ENCODE peak calls at places on chromosomes 6 and 20, in eight cellular contexts. One of them, this sample, is unnamed.
A peak's percentile ranks its signal among the peaks of the same experiment; 100 is the strongest.

GRCh38 chr20:50192364-50193168 is 1.9 kb downstream of the CEBPB start:
- DNase-seq in fibroblast of pulmonary artery: peak; percentile 91
- DNase-seq in GM12864: peak; percentile 64
- DNase-seq in progenitor cell of endocrine pancreas: peak; percentile 64
- DNase-seq in AG04450: peak; percentile 71
- DNase-seq in ovary: peak; percentile 86
- DNase-seq in adrenal gland: peak; percentile 94
- DNase-seq in psoas muscle: peak; percentile 94
- DNase-seq in this sample: no peak

GRCh38 chr20:61575151-61575937 is 323.3 kb downstream of the CDH4 start:
- DNase-seq in fibroblast of pulmonary artery: no peak
- DNase-seq in GM12864: no peak
- DNase-seq in progenitor cell of endocrine pancreas: no peak
- DNase-seq in AG04450: no peak
- DNase-seq in ovary: no peak
- DNase-seq in adrenal gland: no peak
- DNase-seq in psoas muscle: no peak
- DNase-seq in this sample: no peak

GRCh38 chr20:24790746-24791283 is 158.3 kb upstream of the CST7 start:
- DNase-seq in fibroblast of pulmonary artery: no peak
- DNase-seq in GM12864: no peak
- DNase-seq in progenitor cell of endocrine pancreas: no peak
- DNase-seq in AG04450: no peak
- DNase-seq in ovary: no peak
- DNase-seq in adrenal gland: no peak
- DNase-seq in psoas muscle: peak; percentile 9
- DNase-seq in this sample: no peak

GRCh38 chr20:13996265-13996664 is 949 bp downstream of the MACROD2 start:
- DNase-seq in fibroblast of pulmonary artery: no peak
- DNase-seq in GM12864: no peak
- DNase-seq in progenitor cell of endocrine pancreas: no peak
- DNase-seq in AG04450: no peak
- DNase-seq in ovary: no peak
- DNase-seq in adrenal gland: no peak
- DNase-seq in psoas muscle: no peak
- DNase-seq in this sample: no peak

GRCh38 chr6:33040157-33040556 is 30.8 kb upstream of the HLA-DOA start:
- DNase-seq in fibroblast of pulmonary artery: no peak
- DNase-seq in GM12864: no peak
- DNase-seq in progenitor cell of endocrine pancreas: no peak
- DNase-seq in AG04450: no peak
- DNase-seq in ovary: no peak
- DNase-seq in adrenal gland: no peak
- DNase-seq in psoas muscle: no peak
- DNase-seq in this sample: no peak

GRCh38 chr6:6729971-6730370 is 141.5 kb downstream of the LY86 start:
- DNase-seq in fibroblast of pulmonary artery: no peak
- DNase-seq in GM12864: no peak
- DNase-seq in progenitor cell of endocrine pancreas: no peak
- DNase-seq in AG04450: no peak
- DNase-seq in ovary: no peak
- DNase-seq in adrenal gland: no peak
- DNase-seq in psoas muscle: no peak
- DNase-seq in this sample: no peak

GRCh38 chr6:36244641-36245280 is 25.1 kb upstream of the PNPLA1 start:
- DNase-seq in fibroblast of pulmonary artery: no peak
- DNase-seq in GM12864: no peak
- DNase-seq in progenitor cell of endocrine pancreas: peak; percentile 26
- DNase-seq in AG04450: no peak
- DNase-seq in ovary: no peak
- DNase-seq in adrenal gland: peak; percentile 46
- DNase-seq in psoas muscle: no peak
- DNase-seq in this sample: no peak

GRCh38 chr20:19121463-19121862 is 91.0 kb upstream of the SLC24A3 start:
- DNase-seq in fibroblast of pulmonary artery: no peak
- DNase-seq in GM12864: no peak
- DNase-seq in progenitor cell of endocrine pancreas: no peak
- DNase-seq in AG04450: no peak
- DNase-seq in ovary: no peak
- DNase-seq in adrenal gland: no peak
- DNase-seq in psoas muscle: no peak
- DNase-seq in this sample: no peak

GRCh38 chr6:155787168-155787567 is 331.5 kb upstream of the NOX3 start:
- DNase-seq in fibroblast of pulmonary artery: no peak
- DNase-seq in GM12864: no peak
- DNase-seq in progenitor cell of endocrine pancreas: no peak
- DNase-seq in AG04450: no peak
- DNase-seq in ovary: no peak
- DNase-seq in adrenal gland: no peak
- DNase-seq in psoas muscle: no peak
- DNase-seq in this sample: no peak

GRCh38 chr20:12270863-12271262 is 353.2 kb downstream of the BTBD3 start:
- DNase-seq in fibroblast of pulmonary artery: no peak
- DNase-seq in GM12864: no peak
- DNase-seq in progenitor cell of endocrine pancreas: no peak
- DNase-seq in AG04450: no peak
- DNase-seq in ovary: no peak
- DNase-seq in adrenal gland: no peak
- DNase-seq in psoas muscle: no peak
- DNase-seq in this sample: no peak
- TF ChIP-seq CTCF in fibroblast of pulmonary artery: no peak
- TF ChIP-seq CTCF in GM12864: no peak
- TF ChIP-seq CTCF in progenitor cell of endocrine pancreas: no peak
- TF ChIP-seq CTCF in AG04450: no peak
- TF ChIP-seq CTCF in ovary: no peak
- TF ChIP-seq CTCF in adrenal gland: no peak
- TF ChIP-seq CTCF in psoas muscle: no peak
- TF ChIP-seq CTCF in this sample: no peak

DNA sequence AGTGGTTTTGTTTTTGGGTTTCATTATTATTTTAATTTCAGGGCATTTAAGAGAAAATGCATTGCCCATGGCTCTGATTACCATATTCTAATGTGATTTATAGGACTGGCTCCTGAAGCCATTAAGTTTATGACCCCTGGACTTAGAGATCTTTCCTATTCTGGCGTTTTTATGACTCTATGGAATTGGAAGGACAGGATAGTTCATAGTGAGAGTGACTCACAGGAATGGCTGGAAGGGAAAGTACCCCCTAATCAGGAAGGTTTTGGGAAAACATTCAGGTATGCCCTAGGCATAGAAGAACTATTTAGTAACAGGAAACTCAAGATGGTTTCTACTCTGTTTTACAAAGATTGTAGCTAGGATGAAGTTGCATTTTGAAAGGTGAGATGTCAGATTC is 108.6 kb upstream of the SLC2A12 start:
- DNase-seq in fibroblast of pulmonary artery: peak; percentile 42
- DNase-seq in GM12864: no peak
- DNase-seq in progenitor cell of endocrine pancreas: no peak
- DNase-seq in AG04450: no peak
- DNase-seq in ovary: no peak
- DNase-seq in adrenal gland: no peak
- DNase-seq in psoas muscle: no peak
- DNase-seq in this sample: no peak
- TF ChIP-seq CTCF in fibroblast of pulmonary artery: no peak
- TF ChIP-seq CTCF in GM12864: no peak
- TF ChIP-seq CTCF in progenitor cell of endocrine pancreas: no peak
- TF ChIP-seq CTCF in AG04450: no peak
- TF ChIP-seq CTCF in ovary: no peak
- TF ChIP-seq CTCF in adrenal gland: no peak
- TF ChIP-seq CTCF in psoas muscle: no peak
- TF ChIP-seq CTCF in this sample: no peak

DNA sequence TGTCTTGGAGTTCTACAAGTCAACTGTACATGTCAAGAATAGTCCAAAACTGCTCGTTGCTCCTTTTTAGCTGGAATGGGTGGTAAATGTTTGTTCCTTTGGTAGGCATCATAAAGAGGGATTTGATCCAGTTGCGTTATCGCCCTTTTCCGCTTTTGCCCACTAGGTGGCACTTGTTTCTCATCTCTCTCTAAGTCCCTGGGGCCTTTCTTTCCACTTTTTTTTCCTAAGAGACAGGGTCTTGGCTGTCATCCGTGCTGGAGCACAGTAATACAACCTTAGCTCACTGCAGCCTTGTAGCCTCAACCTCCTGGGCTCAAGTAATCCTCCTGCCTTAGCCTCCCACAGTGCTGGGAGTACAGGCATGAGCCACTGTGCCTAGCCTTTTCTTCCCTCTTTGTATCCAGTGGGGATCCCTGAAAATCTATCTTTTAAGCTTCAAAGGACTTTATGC is 20.7 kb downstream of the GTPBP2 start:
- DNase-seq in fibroblast of pulmonary artery: peak; percentile 91
- DNase-seq in GM12864: no peak
- DNase-seq in progenitor cell of endocrine pancreas: peak; percentile 55
- DNase-seq in AG04450: peak; percentile 61
- DNase-seq in ovary: peak; percentile 70
- DNase-seq in adrenal gland: peak; percentile 90
- DNase-seq in psoas muscle: peak; percentile 69
- DNase-seq in this sample: no peak
- TF ChIP-seq CTCF in fibroblast of pulmonary artery: peak; percentile 91
- TF ChIP-seq CTCF in GM12864: peak; percentile 93
- TF ChIP-seq CTCF in progenitor cell of endocrine pancreas: peak; percentile 82
- TF ChIP-seq CTCF in AG04450: peak; percentile 93
- TF ChIP-seq CTCF in ovary: peak; percentile 64
- TF ChIP-seq CTCF in adrenal gland: peak; percentile 79
- TF ChIP-seq CTCF in psoas muscle: peak; percentile 82
- TF ChIP-seq CTCF in this sample: peak; percentile 81

GRCh38 chr20:2207770-2208097 is 88.1 kb upstream of the TGM3 start:
- DNase-seq in fibroblast of pulmonary artery: no peak
- DNase-seq in GM12864: no peak
- DNase-seq in progenitor cell of endocrine pancreas: no peak
- DNase-seq in AG04450: no peak
- DNase-seq in ovary: no peak
- DNase-seq in adrenal gland: no peak
- DNase-seq in psoas muscle: no peak
- DNase-seq in this sample: no peak

GRCh38 chr20:2208897-2209296 is 86.9 kb upstream of the TGM3 start:
- DNase-seq in fibroblast of pulmonary artery: no peak
- DNase-seq in GM12864: no peak
- DNase-seq in progenitor cell of endocrine pancreas: no peak
- DNase-seq in AG04450: no peak
- DNase-seq in ovary: no peak
- DNase-seq in adrenal gland: no peak
- DNase-seq in psoas muscle: no peak
- DNase-seq in this sample: no peak

GRCh38 chr20:2212457-2213005 is 83.3 kb upstream of the TGM3 start:
- DNase-seq in fibroblast of pulmonary artery: no peak
- DNase-seq in GM12864: no peak
- DNase-seq in progenitor cell of endocrine pancreas: no peak
- DNase-seq in AG04450: no peak
- DNase-seq in ovary: no peak
- DNase-seq in adrenal gland: no peak
- DNase-seq in psoas muscle: no peak
- DNase-seq in this sample: no peak

GRCh38 chr20:2206957-2207769 is 88.6 kb upstream of the TGM3 start:
- DNase-seq in fibroblast of pulmonary artery: peak; percentile 61
- DNase-seq in GM12864: no peak
- DNase-seq in progenitor cell of endocrine pancreas: peak; percentile 76
- DNase-seq in AG04450: no peak
- DNase-seq in ovary: peak; percentile 24
- DNase-seq in adrenal gland: peak; percentile 80
- DNase-seq in psoas muscle: peak; percentile 84
- DNase-seq in this sample: peak; percentile 43

DNA sequence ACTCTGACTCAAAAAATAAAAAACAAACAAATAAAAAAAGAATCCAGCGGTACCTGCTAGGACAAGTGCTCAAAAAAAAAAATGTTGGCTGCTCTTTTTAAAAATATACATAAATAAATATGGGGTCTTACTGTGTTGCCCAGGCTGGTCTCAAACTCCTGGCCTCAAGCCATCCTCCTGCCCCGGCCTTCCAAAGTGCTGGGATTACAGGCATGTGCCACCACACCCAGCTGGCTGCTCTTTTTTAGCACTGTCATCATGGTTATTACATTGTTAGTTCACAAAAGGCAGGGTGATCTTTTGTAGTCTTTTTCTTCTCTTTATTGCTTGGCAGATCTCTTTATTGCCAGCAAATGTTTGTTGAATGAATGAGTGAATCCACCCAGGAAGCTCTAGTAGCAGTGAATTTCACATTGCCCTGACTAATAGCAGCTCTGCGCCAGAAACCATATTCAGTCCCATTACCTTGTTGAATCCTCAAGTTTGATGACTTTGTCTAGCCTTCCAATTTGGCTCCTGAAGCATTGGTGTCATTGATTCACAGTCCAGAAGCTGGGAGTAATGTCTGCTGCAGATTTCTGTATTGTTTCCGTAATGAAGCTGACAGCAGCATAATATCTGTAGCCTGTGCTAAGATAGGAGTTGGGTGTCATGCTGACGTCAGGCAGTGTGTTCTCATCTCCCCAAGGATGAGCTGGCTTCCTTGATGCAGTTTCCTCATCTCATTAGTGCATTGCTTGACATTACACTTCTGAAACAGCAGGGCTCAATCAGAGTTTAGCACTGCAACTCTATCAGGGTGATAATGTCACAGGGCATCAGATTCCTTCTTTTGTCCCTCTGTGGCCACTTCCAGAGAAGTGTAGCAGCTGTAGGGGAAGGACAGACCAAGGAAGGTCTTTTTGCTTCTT is 84.9 kb upstream of the TGM3 start:
- DNase-seq in fibroblast of pulmonary artery: peak; percentile 89
- DNase-seq in GM12864: no peak
- DNase-seq in progenitor cell of endocrine pancreas: no peak
- DNase-seq in AG04450: no peak
- DNase-seq in ovary: no peak
- DNase-seq in adrenal gland: peak; percentile 70
- DNase-seq in psoas muscle: no peak
- DNase-seq in this sample: no peak
- TF ChIP-seq CTCF in fibroblast of pulmonary artery: no peak
- TF ChIP-seq CTCF in GM12864: no peak
- TF ChIP-seq CTCF in progenitor cell of endocrine pancreas: no peak
- TF ChIP-seq CTCF in AG04450: no peak
- TF ChIP-seq CTCF in ovary: no peak
- TF ChIP-seq CTCF in adrenal gland: no peak
- TF ChIP-seq CTCF in psoas muscle: no peak
- TF ChIP-seq CTCF in this sample: no peak

DNA sequence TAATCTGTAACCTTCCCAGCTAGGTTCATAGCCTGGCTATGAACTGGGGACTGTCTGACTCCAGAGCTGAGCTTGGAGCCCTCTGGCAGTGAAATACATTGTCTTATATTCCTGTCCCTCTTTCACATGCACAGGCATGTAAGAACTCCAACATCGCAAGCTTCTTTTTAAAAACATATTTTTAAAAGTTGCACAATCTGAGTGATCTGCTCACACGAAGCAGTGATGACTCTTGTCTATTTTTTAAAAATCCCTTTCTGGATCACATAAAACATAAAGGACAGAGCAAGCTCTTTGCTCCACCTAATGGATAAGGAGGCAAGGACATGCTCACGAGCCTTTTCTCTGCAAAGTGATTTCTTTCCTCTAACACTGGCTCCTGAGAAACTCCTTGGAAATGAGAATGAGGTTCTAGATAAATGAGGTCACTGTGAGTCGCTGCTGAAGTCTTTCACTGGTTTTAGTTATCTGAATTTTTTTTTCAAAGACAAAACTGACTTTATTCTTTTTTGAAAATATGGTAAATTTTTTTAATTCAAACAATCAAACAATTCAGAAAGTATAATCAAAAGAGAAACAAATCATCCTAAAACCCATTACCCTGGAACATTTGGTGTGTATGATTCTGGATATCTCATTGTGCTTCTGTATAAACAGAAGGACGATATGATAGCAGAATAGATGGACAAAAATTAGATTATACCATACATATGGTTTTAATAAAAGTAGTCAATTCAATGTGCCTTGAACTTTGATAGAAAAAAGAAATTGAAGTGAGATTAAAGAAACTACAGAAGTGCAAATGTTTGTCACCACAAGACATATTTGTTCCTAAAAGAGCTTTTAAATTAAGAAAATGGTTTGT is 30.8 kb downstream of the IL20RA start:
- DNase-seq in fibroblast of pulmonary artery: peak; percentile 63
- DNase-seq in GM12864: no peak
- DNase-seq in progenitor cell of endocrine pancreas: no peak
- DNase-seq in AG04450: peak; percentile 15
- DNase-seq in ovary: no peak
- DNase-seq in adrenal gland: peak; percentile 62
- DNase-seq in psoas muscle: no peak
- DNase-seq in this sample: no peak
- TF ChIP-seq CTCF in fibroblast of pulmonary artery: peak; percentile 65
- TF ChIP-seq CTCF in GM12864: peak; percentile 36
- TF ChIP-seq CTCF in progenitor cell of endocrine pancreas: peak; percentile 58
- TF ChIP-seq CTCF in AG04450: peak; percentile 66
- TF ChIP-seq CTCF in ovary: no peak
- TF ChIP-seq CTCF in adrenal gland: peak; percentile 63
- TF ChIP-seq CTCF in psoas muscle: peak; percentile 18
- TF ChIP-seq CTCF in this sample: peak; percentile 32

This sample was measured in D721Med.